ENCODE peak calls at places on chromosome 10, in seven cellular contexts. B, Q, O, R, L, U and N are unnamed samples.
A peak's percentile ranks its signal among the peaks of the same experiment; 100 is the strongest.

GRCh38 chr10:73647211-73647874 is 6.1 kb upstream of the MYOZ1 start:
- DNase-seq in O (peak; percentile 86), B (peak; percentile 96), Q (no peak), U (no peak), L (no peak), R (no peak), N (no peak)

GRCh38 chr10:65861249-65861648 is 1064.6 kb upstream of the LRRTM3 start:
- DNase-seq in R (no peak), L (no peak), Q (peak; percentile 28), B (no peak), O (no peak), U (peak; percentile 39), N (no peak)

GRCh38 chr10:132927824-132928223 is 14.5 kb downstream of the CFAP46 start:
- DNase-seq in U (no peak), O (no peak), B (no peak), L (no peak), R (no peak), Q (no peak), N (no peak)

GRCh38 chr10:72079356-72079755 is 9.0 kb downstream of the SPOCK2 start:
- DNase-seq in L (no peak), B (peak; percentile 70), Q (no peak), U (no peak), R (no peak), O (no peak), N (no peak)

GRCh38 chr10:113691381-113691780 is 11.7 kb downstream of the CASP7 start:
- DNase-seq in O (no peak), B (no peak), R (no peak), L (no peak), U (no peak), Q (no peak), N (no peak)

GRCh38 chr10:44951827-44952226 is 7.8 kb upstream of the RASSF4 start:
- DNase-seq in R (no peak), O (peak; percentile 1), B (no peak), Q (no peak), L (no peak), U (no peak), N (no peak)

GRCh38 chr10:101939273-101939635 is 95.7 kb upstream of the KCNIP2 start:
- DNase-seq in Q (peak; percentile 87), R (no peak), O (no peak), B (no peak), L (no peak), U (no peak), N (no peak)

GRCh38 chr10:6514180-6514579 is 65.9 kb downstream of the PRKCQ start:
- DNase-seq in R (no peak), L (no peak), Q (no peak), O (no peak), B (no peak), U (no peak), N (no peak)

GRCh38 chr10:91589015-91589655 is 43.7 kb downstream of the PPP1R3C start:
- DNase-seq in Q (no peak), U (no peak), R (no peak), L (no peak), B (no peak), O (no peak), N (no peak)

DNA sequence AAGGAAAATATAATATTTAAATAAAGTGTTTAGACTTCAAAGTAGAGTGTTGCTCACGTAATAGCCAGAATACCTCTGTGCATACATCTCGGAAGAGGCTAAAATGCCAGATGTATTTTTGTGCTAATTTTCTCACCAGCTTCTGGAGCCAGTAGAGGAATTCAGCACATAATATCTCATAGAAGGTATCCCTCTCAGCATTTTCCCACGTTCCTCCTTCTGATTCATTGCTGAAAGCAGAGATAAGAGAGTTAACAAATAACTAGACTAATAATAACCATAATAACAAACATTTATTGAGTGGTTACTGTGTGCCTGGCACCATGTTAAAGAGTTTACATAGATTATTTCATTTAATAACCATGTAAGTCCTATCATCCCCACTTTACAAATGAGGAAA is 123.6 kb downstream of the VTI1A start:
- DNase-seq in Q (no peak), R (no peak), B (no peak), O (no peak), U (no peak), L (no peak), N (no peak)
- TF ChIP-seq JUND in Q (no peak), R (no peak), B (no peak), O (no peak), U (no peak), L (no peak), N (no peak)

GRCh38 chr10:125291841-125292240 is 131.5 kb upstream of the CTBP2 start:
- DNase-seq in Q (no peak), U (no peak), O (no peak), B (no peak), L (no peak), R (no peak), N (no peak)

GRCh38 chr10:125289461-125289860 is 129.1 kb upstream of the CTBP2 start:
- DNase-seq in B (no peak), U (no peak), L (no peak), R (no peak), Q (no peak), O (no peak), N (no peak)

GRCh38 chr10:125296598-125296997 is 136.2 kb upstream of the CTBP2 start:
- DNase-seq in Q (no peak), B (no peak), L (no peak), O (no peak), R (no peak), U (no peak), N (no peak)

GRCh38 chr10:125299476-125299875 is 139.1 kb upstream of the CTBP2 start:
- DNase-seq in U (no peak), R (no peak), B (no peak), O (no peak), Q (no peak), L (no peak), N (no peak)

DNA sequence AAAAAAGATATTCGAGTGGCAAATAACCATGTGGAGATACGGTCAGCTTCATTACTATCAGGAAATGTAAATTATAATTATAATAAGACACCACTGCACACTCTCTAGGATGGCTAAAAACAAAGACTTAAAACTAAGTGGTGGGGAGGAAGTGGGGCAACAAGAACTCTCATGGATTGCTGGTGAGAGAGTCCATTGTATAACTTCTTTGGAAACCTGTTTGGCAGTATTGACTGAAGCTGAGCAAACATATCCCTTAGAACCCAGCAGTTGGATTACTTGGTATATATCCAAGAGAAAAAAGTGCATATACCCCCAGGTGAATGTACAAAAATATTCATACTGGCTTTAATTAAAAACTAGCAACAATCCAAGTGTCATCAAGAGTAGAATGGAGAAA is 133.7 kb upstream of the CTBP2 start:
- DNase-seq in B (no peak), O (no peak), R (no peak), Q (no peak), L (no peak), U (no peak), N (no peak)
- TF ChIP-seq JUND in B (no peak), O (no peak), R (no peak), Q (no peak), L (no peak), U (no peak), N (no peak)

DNA sequence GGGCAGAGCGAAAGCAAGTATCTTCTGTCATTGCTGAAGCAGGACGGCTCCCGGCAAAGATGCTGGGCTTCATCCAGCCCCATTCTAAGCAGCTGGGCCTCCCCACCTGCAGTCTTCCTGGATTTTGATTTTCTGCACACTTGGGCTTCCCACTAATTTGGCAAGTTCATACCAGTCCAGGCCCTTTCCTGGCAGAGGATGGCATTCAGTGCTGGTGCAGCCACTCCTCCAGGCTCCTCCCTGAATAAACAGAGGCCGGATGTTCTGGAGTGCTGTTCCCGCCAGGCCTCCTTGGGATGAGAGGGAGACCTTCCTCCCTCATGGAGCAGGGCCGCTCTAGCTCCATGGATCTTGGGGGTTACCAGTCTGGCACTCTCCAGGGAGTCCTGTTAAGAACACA is 3.4 kb downstream of the BAG3 start:
- DNase-seq in B (no peak), O (no peak), L (no peak), U (no peak), R (peak; percentile 27), Q (no peak), N (no peak)
- TF ChIP-seq JUND in B (no peak), O (no peak), L (no peak), U (no peak), R (no peak), Q (no peak), N (no peak)

GRCh38 chr10:82027711-82028110 is 152.7 kb downstream of the NRG3 start:
- DNase-seq in O (no peak), U (no peak), Q (no peak), R (no peak), L (no peak), B (no peak), N (no peak)
- TF ChIP-seq JUND in O (no peak), U (no peak), Q (no peak), R (no peak), L (no peak), B (no peak), N (no peak)

GRCh38 chr10:122531261-122531660 is 29.3 kb upstream of the DMBT1 start:
- DNase-seq in U (no peak), R (no peak), O (no peak), B (no peak), Q (no peak), L (no peak), N (no peak)
- TF ChIP-seq JUND in U (no peak), R (no peak), O (no peak), B (no peak), Q (no peak), L (no peak), N (no peak)